ENCODE peak calls at places on chromosomes 2 and 18, in four cellular contexts. One of them, this sample, is unnamed.

GRCh38 chr2:15159751-15160177 is 401.4 kb downstream of the NBAS start:
- DNase-seq in adrenal gland: no peak
- DNase-seq in tibial artery: no peak
- DNase-seq in psoas muscle: no peak
- DNase-seq in this sample: no peak

GRCh38 chr2:136693966-136694365 is 71.4 kb upstream of the THSD7B start:
- DNase-seq in psoas muscle: no peak
- DNase-seq in tibial artery: no peak
- DNase-seq in adrenal gland: no peak
- DNase-seq in this sample: no peak

GRCh38 chr2:120503793-120504571 is 158.0 kb downstream of the INHBB start:
- DNase-seq in psoas muscle: peak; percentile 75
- DNase-seq in adrenal gland: no peak
- DNase-seq in tibial artery: no peak
- DNase-seq in this sample: peak; percentile 52

GRCh38 chr18:75244914-75245313 is 34.3 kb downstream of the TSHZ1 start:
- DNase-seq in adrenal gland: no peak
- DNase-seq in psoas muscle: no peak
- DNase-seq in tibial artery: no peak
- DNase-seq in this sample: no peak

GRCh38 chr2:56055405-56055804 is 128.4 kb upstream of the CCDC85A start:
- DNase-seq in tibial artery: no peak
- DNase-seq in psoas muscle: no peak
- DNase-seq in adrenal gland: no peak
- DNase-seq in this sample: no peak

GRCh38 chr2:208620487-208620978 is 213.9 kb downstream of the PTH2R start:
- DNase-seq in psoas muscle: no peak
- DNase-seq in tibial artery: no peak
- DNase-seq in adrenal gland: no peak
- DNase-seq in this sample: no peak

GRCh38 chr2:238893349-238894000 is 45.6 kb downstream of the TWIST2 start:
- DNase-seq in adrenal gland: no peak
- DNase-seq in tibial artery: no peak
- DNase-seq in psoas muscle: no peak
- DNase-seq in this sample: no peak

GRCh38 chr2:68901199-68901515 is 30.0 kb upstream of the BMP10 start:
- DNase-seq in adrenal gland: no peak
- DNase-seq in tibial artery: no peak
- DNase-seq in psoas muscle: no peak
- DNase-seq in this sample: no peak

GRCh38 chr2:71557321-71557720 is 104.0 kb downstream of the DYSF start:
- DNase-seq in tibial artery: no peak
- DNase-seq in psoas muscle: no peak
- DNase-seq in adrenal gland: no peak
- DNase-seq in this sample: no peak

GRCh38 chr2:160060297-160060696 is 2.1 kb downstream of the PLA2R1 start:
- DNase-seq in tibial artery: no peak
- DNase-seq in adrenal gland: no peak
- DNase-seq in psoas muscle: no peak
- DNase-seq in this sample: no peak

GRCh38 chr2:173571021-173571821 is 216.5 kb downstream of the CDCA7 start:
- DNase-seq in tibial artery: no peak
- DNase-seq in adrenal gland: no peak
- DNase-seq in psoas muscle: no peak
- DNase-seq in this sample: no peak

GRCh38 chr2:25168256-25169072 is at the start of gene POMC:
- DNase-seq in psoas muscle: peak; percentile 26
- DNase-seq in tibial artery: no peak
- DNase-seq in adrenal gland: peak; percentile 29
- DNase-seq in this sample: peak; percentile 15

GRCh38 chr2:191738003-191738402 is 60.1 kb downstream of the NABP1 start:
- DNase-seq in adrenal gland: no peak
- DNase-seq in psoas muscle: no peak
- DNase-seq in tibial artery: no peak
- DNase-seq in this sample: no peak

GRCh38 chr2:232338759-232339106 is 39.8 kb upstream of the ALPP start:
- DNase-seq in psoas muscle: no peak
- DNase-seq in tibial artery: no peak
- DNase-seq in adrenal gland: no peak
- DNase-seq in this sample: no peak

GRCh38 chr2:129237966-129238725 is 741.3 kb upstream of the RAB6C start:
- DNase-seq in psoas muscle: no peak
- DNase-seq in tibial artery: no peak
- DNase-seq in adrenal gland: no peak
- DNase-seq in this sample: peak; percentile 69

GRCh38 chr2:9799729-9800632 is 43.3 kb upstream of the TAF1B start:
- DNase-seq in psoas muscle: peak; percentile 87
- DNase-seq in tibial artery: peak; percentile 81
- DNase-seq in adrenal gland: peak; percentile 89
- DNase-seq in this sample: peak; percentile 84

GRCh38 chr2:46915281-46915810 is at the start of gene MCFD2:
- DNase-seq in tibial artery: peak; percentile 47
- DNase-seq in adrenal gland: peak; percentile 66
- DNase-seq in psoas muscle: peak; percentile 63
- DNase-seq in this sample: peak; percentile 31

GRCh38 chr2:238690673-238690965 is 157.3 kb upstream of the TWIST2 start:
- DNase-seq in adrenal gland: no peak
- DNase-seq in psoas muscle: no peak
- DNase-seq in tibial artery: no peak
- DNase-seq in this sample: no peak

GRCh38 chr2:8500124-8501054 is 181.5 kb upstream of the ID2 start:
- DNase-seq in adrenal gland: no peak
- DNase-seq in psoas muscle: no peak
- DNase-seq in tibial artery: no peak
- DNase-seq in this sample: no peak

GRCh38 chr2:74862268-74862964 is 28.5 kb downstream of the HK2 start:
- DNase-seq in adrenal gland: no peak
- DNase-seq in tibial artery: no peak
- DNase-seq in psoas muscle: no peak
- DNase-seq in this sample: no peak

GRCh38 chr18:40911582-40912254 is 1043.3 kb upstream of the PIK3C3 start:
- DNase-seq in psoas muscle: no peak
- DNase-seq in adrenal gland: no peak
- DNase-seq in tibial artery: no peak
- DNase-seq in this sample: no peak

GRCh38 chr18:23301971-23302370 is 151.1 kb upstream of the RIOK3 start:
- DNase-seq in tibial artery: no peak
- DNase-seq in psoas muscle: no peak
- DNase-seq in adrenal gland: no peak
- DNase-seq in this sample: no peak

GRCh38 chr18:74652392-74652988 is 54.8 kb downstream of the ZNF407 start:
- DNase-seq in adrenal gland: no peak
- DNase-seq in psoas muscle: no peak
- DNase-seq in tibial artery: no peak
- DNase-seq in this sample: no peak

GRCh38 chr2:182522428-182522896 is 95.6 kb upstream of the PDE1A start:
- DNase-seq in adrenal gland: no peak
- DNase-seq in psoas muscle: no peak
- DNase-seq in tibial artery: no peak
- DNase-seq in this sample: no peak

GRCh38 chr18:22168360-22168921 is 948 bp upstream of the GATA6 start:
- DNase-seq in tibial artery: peak; percentile 42
- DNase-seq in adrenal gland: peak; percentile 75
- DNase-seq in psoas muscle: no peak
- DNase-seq in this sample: peak; percentile 23

GRCh38 chr2:55922488-55922887 is 1.1 kb downstream of the EFEMP1 start:
- DNase-seq in psoas muscle: no peak
- DNase-seq in adrenal gland: no peak
- DNase-seq in tibial artery: no peak
- DNase-seq in this sample: no peak

GRCh38 chr18:54117853-54118773 is 106.4 kb downstream of the MBD2 start:
- DNase-seq in psoas muscle: no peak
- DNase-seq in tibial artery: no peak
- DNase-seq in adrenal gland: no peak
- DNase-seq in this sample: no peak

GRCh38 chr2:127398239-127398590 is 10.4 kb upstream of the MAP3K2 start:
- DNase-seq in psoas muscle: peak; percentile 87
- DNase-seq in adrenal gland: peak; percentile 97
- DNase-seq in tibial artery: peak; percentile 91
- DNase-seq in this sample: peak; percentile 87

GRCh38 chr18:48300463-48300961 is 108.7 kb downstream of the ZBTB7C start:
- DNase-seq in adrenal gland: peak; percentile 36
- DNase-seq in psoas muscle: no peak
- DNase-seq in tibial artery: peak; percentile 46
- DNase-seq in this sample: no peak

GRCh38 chr18:48885951-48886400 is 64.8 kb downstream of the SMAD7 start:
- DNase-seq in psoas muscle: no peak
- DNase-seq in adrenal gland: no peak
- DNase-seq in tibial artery: no peak
- DNase-seq in this sample: no peak

GRCh38 chr2:241763551-241764271 is 12.9 kb upstream of the GAL3ST2 start:
- DNase-seq in tibial artery: no peak
- DNase-seq in psoas muscle: no peak
- DNase-seq in adrenal gland: no peak
- DNase-seq in this sample: no peak

GRCh38 chr2:198863655-198864054 is 594.1 kb downstream of the SATB2 start:
- DNase-seq in adrenal gland: no peak
- DNase-seq in psoas muscle: no peak
- DNase-seq in tibial artery: no peak
- DNase-seq in this sample: peak; percentile 7

GRCh38 chr2:63999049-63999448 is 20.2 kb downstream of the VPS54 start:
- DNase-seq in adrenal gland: no peak
- DNase-seq in psoas muscle: no peak
- DNase-seq in tibial artery: no peak
- DNase-seq in this sample: no peak

DNA sequence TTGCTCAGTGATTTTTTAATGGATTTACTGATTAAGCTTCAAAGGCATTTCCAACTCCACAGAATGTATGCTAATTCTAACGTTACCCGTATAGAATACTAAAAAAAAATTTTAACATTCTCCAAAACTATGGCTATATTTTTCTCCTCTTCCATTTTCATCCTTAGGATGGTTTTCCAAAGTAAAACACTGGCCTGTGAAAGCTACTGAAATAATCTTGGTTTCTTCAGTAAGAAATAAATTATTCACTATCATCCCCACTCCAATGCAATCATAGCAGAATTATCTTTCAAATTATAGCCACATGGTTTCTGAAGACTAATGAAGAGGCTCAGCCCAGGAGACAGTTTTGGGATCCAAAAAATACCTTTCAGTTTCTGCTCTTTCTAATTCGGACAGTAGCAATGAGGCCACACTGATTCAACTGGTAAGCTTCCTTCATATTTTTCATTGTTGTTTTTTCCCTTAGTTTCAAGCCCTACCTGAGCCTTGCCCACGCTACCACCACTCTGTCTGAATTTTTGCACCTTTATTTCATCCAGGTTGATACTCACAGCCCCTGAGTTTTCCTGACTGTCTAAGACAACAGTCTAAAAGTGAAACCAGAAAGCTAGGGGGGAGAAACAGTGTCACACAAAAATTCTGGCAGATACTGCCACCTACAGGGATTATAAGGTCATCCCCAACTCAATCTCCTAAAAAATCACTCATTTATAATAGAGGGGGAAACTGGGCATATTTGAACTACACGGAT is 887.9 kb downstream of the NRXN1 start:
- DNase-seq in adrenal gland: peak; percentile 22
- DNase-seq in tibial artery: no peak
- DNase-seq in psoas muscle: no peak
- DNase-seq in this sample: peak; percentile 0
- H3K4me3 ChIP-seq in adrenal gland: peak overlapping the region; percentile 45
- H3K4me3 ChIP-seq in tibial artery: peak overlapping the region; percentile 31
- H3K4me3 ChIP-seq in psoas muscle: peak overlapping the region; percentile 9
- H3K4me3 ChIP-seq in this sample: peak overlapping the region; percentile 40

GRCh38 chr2:144748443-144748842 is 228.5 kb upstream of the ZEB2 start:
- DNase-seq in psoas muscle: no peak
- DNase-seq in tibial artery: no peak
- DNase-seq in adrenal gland: no peak
- DNase-seq in this sample: no peak
- H3K9me3 ChIP-seq in psoas muscle: peaks cover 11% of the 10 kb centered on the region
- H3K9me3 ChIP-seq in tibial artery: peaks cover 14% of the 10 kb centered on the region
- H3K9me3 ChIP-seq in adrenal gland: peaks cover 15% of the 10 kb centered on the region
- H3K9me3 ChIP-seq in this sample: peaks cover 8% of the 10 kb centered on the region

GRCh38 chr2:96618599-96619283 is 19.4 kb downstream of the KANSL3 start:
- DNase-seq in psoas muscle: no peak
- DNase-seq in adrenal gland: no peak
- DNase-seq in tibial artery: peak; percentile 62
- DNase-seq in this sample: no peak

GRCh38 chr2:96617012-96617411 is 21.1 kb downstream of the KANSL3 start:
- DNase-seq in tibial artery: no peak
- DNase-seq in psoas muscle: no peak
- DNase-seq in adrenal gland: no peak
- DNase-seq in this sample: no peak

GRCh38 chr2:96616535-96616934 is 21.6 kb downstream of the KANSL3 start:
- DNase-seq in tibial artery: no peak
- DNase-seq in adrenal gland: no peak
- DNase-seq in psoas muscle: no peak
- DNase-seq in this sample: no peak

DNA sequence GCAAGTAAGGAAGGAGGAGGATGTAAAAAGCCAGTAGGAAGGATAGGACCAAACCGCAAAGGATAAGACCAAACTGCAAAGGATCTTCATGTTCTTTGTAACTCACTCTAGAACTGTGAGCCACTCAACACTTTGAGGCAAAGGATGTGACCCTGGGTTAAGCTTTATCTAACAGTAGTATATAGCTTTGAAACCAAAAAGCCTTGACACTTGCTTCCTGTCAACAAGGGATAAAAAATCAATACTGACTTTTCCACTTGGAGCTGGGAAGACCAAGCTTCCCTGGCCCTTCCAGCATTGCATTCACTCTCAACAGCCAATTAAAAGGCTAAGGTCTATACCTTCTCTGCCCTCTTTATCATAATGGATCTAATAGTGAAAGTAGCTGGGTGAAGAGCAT is 22.0 kb downstream of the KANSL3 start:
- DNase-seq in psoas muscle: no peak
- DNase-seq in tibial artery: no peak
- DNase-seq in adrenal gland: no peak
- DNase-seq in this sample: no peak
- H3K36me3 ChIP-seq in psoas muscle: peaks cover 73% of the 10 kb centered on the region
- H3K36me3 ChIP-seq in tibial artery: peaks cover 41% of the 10 kb centered on the region
- H3K36me3 ChIP-seq in adrenal gland: no peaks in the 10 kb centered on the region
- H3K36me3 ChIP-seq in this sample: peaks cover 66% of the 10 kb centered on the region

DNA sequence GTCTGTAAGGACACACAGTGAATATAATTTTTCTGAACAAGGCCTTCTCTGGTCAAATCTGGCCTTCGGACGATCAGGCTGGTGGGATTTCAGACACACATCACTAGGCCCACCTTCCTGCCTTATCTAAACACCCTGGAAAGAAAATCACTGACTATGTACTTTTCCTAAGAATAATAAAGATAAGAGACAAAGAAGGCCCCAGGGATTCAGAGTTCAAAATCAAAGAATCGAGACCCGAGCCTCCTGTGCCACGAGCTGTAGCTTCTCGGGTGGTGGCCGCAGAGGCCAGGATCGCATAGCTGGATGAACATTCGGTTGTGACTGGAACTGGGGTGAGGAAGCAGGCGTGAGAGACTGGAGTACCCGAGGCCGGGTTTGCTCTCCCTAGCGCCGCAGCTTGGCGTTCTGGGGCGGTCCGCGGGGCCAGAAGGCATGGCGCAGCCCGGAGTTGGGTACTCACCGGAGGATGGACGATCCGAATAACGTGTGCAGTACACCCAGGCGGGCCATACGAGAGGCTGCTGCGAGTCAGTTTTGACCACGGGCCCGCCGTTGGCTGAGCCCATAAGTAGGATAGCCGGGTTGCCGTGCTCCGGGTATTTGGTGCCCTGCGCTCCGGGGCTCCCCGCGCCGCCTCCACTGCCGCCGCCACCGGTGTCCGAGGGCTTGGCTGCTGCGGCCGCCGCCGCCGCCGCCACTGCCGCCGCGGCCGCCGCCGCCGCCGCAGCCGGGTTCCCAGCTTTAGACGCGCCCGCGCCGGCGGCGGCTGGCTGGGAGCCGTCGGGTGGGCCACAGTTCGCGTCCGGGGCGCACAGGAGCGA is 1.4 kb downstream of the EN1 start:
- DNase-seq in psoas muscle: no peak
- DNase-seq in tibial artery: no peak
- DNase-seq in adrenal gland: no peak
- DNase-seq in this sample: peak; percentile 31
- H3K4me3 ChIP-seq in psoas muscle: peak overlapping the region; percentile 67
- H3K4me3 ChIP-seq in tibial artery: peak overlapping the region; percentile 39
- H3K4me3 ChIP-seq in adrenal gland: no peak overlapping the region
- H3K4me3 ChIP-seq in this sample: peak overlapping the region; percentile 77